ENCODE peak calls at places on chromosomes 7 and 10, in seven cellular contexts. One of them, this sample, is unnamed.

GRCh38 chr7:116777613-116778380 is 84.6 kb upstream of the CAPZA2 start:
- DNase-seq in IMR-90: peak; percentile 71
- DNase-seq in neuronal stem cell: no peak
- DNase-seq in mesendoderm: no peak
- DNase-seq in mesenchymal stem cell: no peak
- DNase-seq in H1: no peak
- DNase-seq in trophoblast cell: no peak
- DNase-seq in this sample: no peak

GRCh38 chr10:108204528-108205313 is 1040.2 kb upstream of the SORCS1 start:
- DNase-seq in IMR-90: no peak
- DNase-seq in neuronal stem cell: peak; percentile 48
- DNase-seq in mesendoderm: peak; percentile 76
- DNase-seq in mesenchymal stem cell: no peak
- DNase-seq in H1: peak; percentile 31
- DNase-seq in trophoblast cell: no peak
- DNase-seq in this sample: peak; percentile 59

GRCh38 chr7:149466364-149466763 is 5.5 kb upstream of the ZNF777 start:
- DNase-seq in IMR-90: no peak
- DNase-seq in neuronal stem cell: no peak
- DNase-seq in mesendoderm: no peak
- DNase-seq in mesenchymal stem cell: no peak
- DNase-seq in H1: no peak
- DNase-seq in trophoblast cell: no peak
- DNase-seq in this sample: no peak

GRCh38 chr7:2814682-2815522 is 29.2 kb downstream of the GNA12 start:
- DNase-seq in IMR-90: no peak
- DNase-seq in neuronal stem cell: no peak
- DNase-seq in mesendoderm: peak; percentile 90
- DNase-seq in mesenchymal stem cell: peak; percentile 80
- DNase-seq in H1: peak; percentile 65
- DNase-seq in trophoblast cell: peak; percentile 95
- DNase-seq in this sample: peak; percentile 86

GRCh38 chr7:5665106-5666025 is 116.1 kb downstream of the RNF216 start:
- DNase-seq in IMR-90: peak; percentile 76
- DNase-seq in neuronal stem cell: peak; percentile 84
- DNase-seq in mesendoderm: peak; percentile 93
- DNase-seq in mesenchymal stem cell: peak; percentile 84
- DNase-seq in H1: peak; percentile 64
- DNase-seq in trophoblast cell: peak; percentile 77
- DNase-seq in this sample: peak; percentile 81

GRCh38 chr10:130647341-130647740 is 511.1 kb downstream of the GLRX3 start:
- DNase-seq in IMR-90: no peak
- DNase-seq in neuronal stem cell: no peak
- DNase-seq in mesendoderm: no peak
- DNase-seq in mesenchymal stem cell: no peak
- DNase-seq in H1: no peak
- DNase-seq in trophoblast cell: no peak
- DNase-seq in this sample: no peak

GRCh38 chr7:137169282-137169698 is 174.2 kb downstream of the PTN start:
- DNase-seq in IMR-90: peak; percentile 85
- DNase-seq in neuronal stem cell: peak; percentile 71
- DNase-seq in mesendoderm: peak; percentile 94
- DNase-seq in mesenchymal stem cell: peak; percentile 78
- DNase-seq in H1: peak; percentile 47
- DNase-seq in trophoblast cell: peak; percentile 46
- DNase-seq in this sample: peak; percentile 83

GRCh38 chr10:44647877-44648542 is 263.1 kb upstream of the CXCL12 start:
- DNase-seq in IMR-90: peak; percentile 71
- DNase-seq in neuronal stem cell: no peak
- DNase-seq in mesendoderm: no peak
- DNase-seq in mesenchymal stem cell: no peak
- DNase-seq in H1: no peak
- DNase-seq in trophoblast cell: no peak
- DNase-seq in this sample: no peak

GRCh38 chr10:13758302-13758701 is 171.5 kb downstream of the PRPF18 start:
- DNase-seq in IMR-90: peak; percentile 70
- DNase-seq in neuronal stem cell: no peak
- DNase-seq in mesendoderm: peak; percentile 29
- DNase-seq in mesenchymal stem cell: no peak
- DNase-seq in H1: no peak
- DNase-seq in trophoblast cell: peak; percentile 73
- DNase-seq in this sample: peak; percentile 76

GRCh38 chr7:130878785-130879184 is 144.8 kb upstream of the KLF14 start:
- DNase-seq in IMR-90: peak; percentile 52
- DNase-seq in neuronal stem cell: no peak
- DNase-seq in mesendoderm: no peak
- DNase-seq in mesenchymal stem cell: no peak
- DNase-seq in H1: no peak
- DNase-seq in trophoblast cell: no peak
- DNase-seq in this sample: no peak

GRCh38 chr10:124999433-125000365 is 57.8 kb downstream of the ZRANB1 start:
- DNase-seq in IMR-90: peak; percentile 92
- DNase-seq in neuronal stem cell: no peak
- DNase-seq in mesendoderm: no peak
- DNase-seq in mesenchymal stem cell: no peak
- DNase-seq in H1: no peak
- DNase-seq in trophoblast cell: no peak
- DNase-seq in this sample: no peak

GRCh38 chr7:19369182-19369581 is 224.0 kb upstream of the FERD3L start:
- DNase-seq in IMR-90: no peak
- DNase-seq in neuronal stem cell: no peak
- DNase-seq in mesendoderm: peak; percentile 29
- DNase-seq in mesenchymal stem cell: no peak
- DNase-seq in H1: no peak
- DNase-seq in trophoblast cell: no peak
- DNase-seq in this sample: no peak

GRCh38 chr10:105691811-105692210 is 1050.7 kb downstream of the SORCS3 start:
- DNase-seq in IMR-90: no peak
- DNase-seq in neuronal stem cell: peak; percentile 49
- DNase-seq in mesendoderm: peak; percentile 71
- DNase-seq in mesenchymal stem cell: no peak
- DNase-seq in H1: no peak
- DNase-seq in trophoblast cell: no peak
- DNase-seq in this sample: no peak

GRCh38 chr10:100729877-100730738 is 15.3 kb upstream of the PAX2 start:
- DNase-seq in IMR-90: no peak
- DNase-seq in neuronal stem cell: no peak
- DNase-seq in mesendoderm: no peak
- DNase-seq in mesenchymal stem cell: no peak
- DNase-seq in H1: no peak
- DNase-seq in trophoblast cell: no peak
- DNase-seq in this sample: no peak

GRCh38 chr7:22083711-22084289 is 138.1 kb upstream of the CDCA7L start:
- DNase-seq in IMR-90: no peak
- DNase-seq in neuronal stem cell: no peak
- DNase-seq in mesendoderm: no peak
- DNase-seq in mesenchymal stem cell: no peak
- DNase-seq in H1: no peak
- DNase-seq in trophoblast cell: no peak
- DNase-seq in this sample: no peak

GRCh38 chr7:142999793-143000192 is 27.1 kb downstream of the OR9A2 start:
- DNase-seq in IMR-90: no peak
- DNase-seq in neuronal stem cell: no peak
- DNase-seq in mesendoderm: no peak
- DNase-seq in mesenchymal stem cell: no peak
- DNase-seq in H1: no peak
- DNase-seq in trophoblast cell: no peak
- DNase-seq in this sample: no peak

GRCh38 chr10:86365346-86366032 is 1.1 kb downstream of the GRID1 start:
- DNase-seq in IMR-90: no peak
- DNase-seq in neuronal stem cell: no peak
- DNase-seq in mesendoderm: no peak
- DNase-seq in mesenchymal stem cell: peak; percentile 8
- DNase-seq in H1: no peak
- DNase-seq in trophoblast cell: no peak
- DNase-seq in this sample: peak; percentile 36

GRCh38 chr7:131602304-131602993 is 46.0 kb upstream of the PODXL start:
- DNase-seq in IMR-90: no peak
- DNase-seq in neuronal stem cell: no peak
- DNase-seq in mesendoderm: no peak
- DNase-seq in mesenchymal stem cell: no peak
- DNase-seq in H1: no peak
- DNase-seq in trophoblast cell: no peak
- DNase-seq in this sample: no peak

GRCh38 chr7:117011419-117012260 is 58.3 kb downstream of the ST7 start:
- DNase-seq in IMR-90: no peak
- DNase-seq in neuronal stem cell: no peak
- DNase-seq in mesendoderm: peak; percentile 14
- DNase-seq in mesenchymal stem cell: no peak
- DNase-seq in H1: no peak
- DNase-seq in trophoblast cell: no peak
- DNase-seq in this sample: no peak

GRCh38 chr10:87935290-87936141 is 72.1 kb downstream of the PTEN start:
- DNase-seq in IMR-90: peak; percentile 49
- DNase-seq in neuronal stem cell: no peak
- DNase-seq in mesendoderm: peak; percentile 32
- DNase-seq in mesenchymal stem cell: peak; percentile 56
- DNase-seq in H1: no peak
- DNase-seq in trophoblast cell: no peak
- DNase-seq in this sample: no peak

GRCh38 chr10:87942884-87943527 is 79.6 kb downstream of the PTEN start:
- DNase-seq in IMR-90: peak; percentile 82
- DNase-seq in neuronal stem cell: no peak
- DNase-seq in mesendoderm: no peak
- DNase-seq in mesenchymal stem cell: no peak
- DNase-seq in H1: no peak
- DNase-seq in trophoblast cell: no peak
- DNase-seq in this sample: no peak

GRCh38 chr10:87945994-87946393 is 82.6 kb downstream of the PTEN start:
- DNase-seq in IMR-90: no peak
- DNase-seq in neuronal stem cell: no peak
- DNase-seq in mesendoderm: no peak
- DNase-seq in mesenchymal stem cell: no peak
- DNase-seq in H1: no peak
- DNase-seq in trophoblast cell: no peak
- DNase-seq in this sample: no peak

DNA sequence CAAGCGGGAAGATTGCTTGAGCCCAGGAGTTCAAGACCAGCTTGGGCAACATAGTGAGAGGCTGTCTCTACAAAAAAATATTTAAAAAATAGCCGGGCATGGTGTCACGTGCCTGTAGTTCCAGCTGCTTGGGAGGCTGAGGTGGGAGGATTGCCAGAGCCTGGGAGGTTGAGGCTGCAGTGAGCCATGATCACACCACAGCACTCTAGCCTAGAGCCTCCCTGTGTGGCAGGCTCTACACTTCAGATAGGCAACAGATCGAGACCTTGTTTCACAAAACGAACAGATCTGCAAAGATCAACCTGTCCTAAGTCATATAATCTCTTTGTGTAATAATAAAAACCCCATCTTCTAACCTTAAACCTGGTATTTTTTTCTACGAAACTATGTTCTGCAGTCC is 76.8 kb downstream of the PTEN start:
- DNase-seq in IMR-90: no peak
- DNase-seq in neuronal stem cell: no peak
- DNase-seq in mesendoderm: no peak
- DNase-seq in mesenchymal stem cell: no peak
- DNase-seq in H1: no peak
- DNase-seq in trophoblast cell: no peak
- DNase-seq in this sample: no peak
- H2BK120ac ChIP-seq in IMR-90: peak overlapping the region; percentile 27
- H2BK120ac ChIP-seq in neuronal stem cell: no peak overlapping the region
- H2BK120ac ChIP-seq in mesendoderm: no peak overlapping the region
- H2BK120ac ChIP-seq in mesenchymal stem cell: no peak overlapping the region
- H2BK120ac ChIP-seq in H1: no peak overlapping the region
- H2BK120ac ChIP-seq in trophoblast cell: no peak overlapping the region
- H2BK120ac ChIP-seq in this sample: no peak overlapping the region

DNA sequence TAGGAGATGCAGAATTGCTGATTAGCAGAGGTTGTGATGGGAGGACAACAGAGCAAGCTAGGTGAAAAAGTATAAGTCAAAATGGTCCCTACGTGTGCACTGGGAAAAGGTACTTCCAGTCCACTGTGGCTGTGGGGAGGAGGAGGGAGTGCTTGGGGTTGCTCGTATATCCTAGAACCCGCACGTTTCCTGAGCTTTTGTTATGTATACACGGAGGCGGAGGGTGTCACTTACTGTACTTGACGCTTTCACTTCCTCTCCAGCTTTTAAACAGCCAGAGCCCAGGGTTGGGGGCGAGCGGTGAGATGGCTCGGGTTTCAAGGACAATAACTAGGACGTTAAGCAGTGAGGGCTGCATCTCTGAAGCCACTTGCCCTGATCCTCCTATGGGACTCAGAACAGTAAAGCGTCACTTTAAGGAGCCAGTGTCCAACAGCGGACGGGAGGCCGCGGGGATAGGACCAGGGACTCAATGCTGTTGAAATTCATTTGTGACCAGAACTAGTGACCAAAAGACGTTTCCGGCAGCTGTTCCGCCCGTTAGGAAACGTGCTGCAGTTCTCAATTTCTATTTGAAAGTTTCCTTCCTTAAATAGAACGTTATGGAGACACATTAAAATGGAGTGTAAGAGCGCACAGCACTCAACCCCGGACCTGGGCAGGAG is 985 bp upstream of the ETV1 start:
- DNase-seq in IMR-90: peak; percentile 37
- DNase-seq in neuronal stem cell: peak; percentile 66
- DNase-seq in mesendoderm: peak; percentile 94
- DNase-seq in mesenchymal stem cell: peak; percentile 84
- DNase-seq in H1: no peak
- DNase-seq in trophoblast cell: peak; percentile 23
- DNase-seq in this sample: peak; percentile 94
- H2BK120ac ChIP-seq in IMR-90: peak overlapping the region; percentile 66
- H2BK120ac ChIP-seq in neuronal stem cell: no peak overlapping the region
- H2BK120ac ChIP-seq in mesendoderm: no peak overlapping the region
- H2BK120ac ChIP-seq in mesenchymal stem cell: no peak overlapping the region
- H2BK120ac ChIP-seq in H1: peak overlapping the region; percentile 8
- H2BK120ac ChIP-seq in trophoblast cell: no peak overlapping the region
- H2BK120ac ChIP-seq in this sample: no peak overlapping the region

DNA sequence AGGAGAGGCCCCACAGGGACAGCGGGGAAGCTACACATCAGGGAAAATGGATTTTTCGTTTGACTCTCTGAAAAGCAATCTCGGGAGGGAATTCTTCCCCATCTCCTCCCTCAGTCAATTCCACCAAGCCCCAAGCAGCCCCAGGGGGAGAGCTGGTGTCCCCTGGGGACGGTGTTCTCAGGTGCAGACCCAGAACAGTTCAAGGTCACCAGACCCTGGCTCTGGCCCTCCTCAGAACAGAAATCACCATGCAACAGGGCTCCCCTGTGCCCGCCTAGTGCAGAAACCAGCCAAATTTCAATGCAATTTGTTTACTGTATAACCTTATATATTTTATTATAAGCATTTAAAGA is 34.1 kb downstream of the GSDME start:
- DNase-seq in IMR-90: no peak
- DNase-seq in neuronal stem cell: no peak
- DNase-seq in mesendoderm: no peak
- DNase-seq in mesenchymal stem cell: no peak
- DNase-seq in H1: no peak
- DNase-seq in trophoblast cell: no peak
- DNase-seq in this sample: no peak
- H2BK120ac ChIP-seq in IMR-90: no peak overlapping the region
- H2BK120ac ChIP-seq in neuronal stem cell: no peak overlapping the region
- H2BK120ac ChIP-seq in mesendoderm: no peak overlapping the region
- H2BK120ac ChIP-seq in mesenchymal stem cell: no peak overlapping the region
- H2BK120ac ChIP-seq in H1: no peak overlapping the region
- H2BK120ac ChIP-seq in trophoblast cell: no peak overlapping the region
- H2BK120ac ChIP-seq in this sample: no peak overlapping the region

DNA sequence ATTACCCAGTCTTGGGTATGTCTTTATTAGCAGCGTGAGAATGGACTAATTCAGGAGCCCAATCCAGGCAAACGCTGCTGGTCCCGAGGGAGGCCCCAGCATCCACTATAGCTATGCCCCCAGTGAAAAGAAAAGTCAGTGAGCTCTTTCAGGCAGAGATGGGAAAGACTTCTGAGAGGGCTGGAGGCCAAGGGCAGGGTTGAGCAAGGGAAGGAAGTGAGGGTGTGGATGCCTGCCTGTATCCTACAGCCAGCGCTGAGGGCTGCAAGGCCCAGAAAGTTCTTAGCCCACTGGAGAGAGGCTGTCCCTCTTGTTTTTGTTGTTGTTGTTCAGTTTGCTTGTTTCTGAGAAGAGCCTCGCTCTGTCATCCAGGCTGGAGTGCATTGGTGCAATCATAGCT is 261.6 kb downstream of the ZEB1 start:
- DNase-seq in IMR-90: no peak
- DNase-seq in neuronal stem cell: no peak
- DNase-seq in mesendoderm: no peak
- DNase-seq in mesenchymal stem cell: no peak
- DNase-seq in H1: no peak
- DNase-seq in trophoblast cell: no peak
- DNase-seq in this sample: no peak
- H2BK120ac ChIP-seq in IMR-90: no peak overlapping the region
- H2BK120ac ChIP-seq in neuronal stem cell: no peak overlapping the region
- H2BK120ac ChIP-seq in mesendoderm: no peak overlapping the region
- H2BK120ac ChIP-seq in mesenchymal stem cell: no peak overlapping the region
- H2BK120ac ChIP-seq in H1: no peak overlapping the region
- H2BK120ac ChIP-seq in trophoblast cell: no peak overlapping the region
- H2BK120ac ChIP-seq in this sample: no peak overlapping the region

This sample was measured in H9.